ENCODE peak calls at places on chromosome 1, in nine cellular contexts. T is GM03348; K is NCI-H1436; O is activated naive CD4-positive, alpha-beta T cell treated with anti-CD3 and anti-CD28 coated beads, Interleukin-2, amount 50 U/mL, for 16 hours; V is GM23338; W is A172; Q is AG10803; J is mucosa of descending colon; F is cardiac muscle cell. M is an unnamed sample.
A peak's percentile ranks its signal among the peaks of the same experiment; 100 is the strongest.

GRCh38 chr1:221310180-221310579 is 430.9 kb downstream of the HLX start:
- DNase-seq in K (peak; percentile 87), V (no peak), T (no peak), J (no peak), O (no peak), Q (no peak), F (no peak), W (no peak), M (peak; percentile 59)

GRCh38 chr1:5993553-5994510 is 1.6 kb upstream of the NPHP4 start:
- DNase-seq in O (no peak), F (no peak), T (no peak), K (no peak), Q (no peak), J (peak; percentile 63), W (no peak), V (peak; percentile 67), M (no peak)

GRCh38 chr1:85502625-85503083 is 37.7 kb upstream of the DDAH1 start:
- DNase-seq in V (peak; percentile 90), K (no peak), J (no peak), W (peak; percentile 23), F (peak; percentile 89), T (peak; percentile 36), Q (peak; percentile 63), O (no peak), M (no peak)

GRCh38 chr1:10170362-10170665 is 40.1 kb upstream of the KIF1B start:
- DNase-seq in Q (peak; percentile 26), W (no peak), T (no peak), J (no peak), K (no peak), V (no peak), F (no peak), O (no peak), M (no peak)

GRCh38 chr1:154998818-154999650 is 3.6 kb upstream of the ZBTB7B start:
- DNase-seq in W (no peak), V (peak; percentile 94), Q (peak; percentile 71), K (peak; percentile 41), T (peak; percentile 82), J (peak; percentile 78), F (peak; percentile 84), O (peak; percentile 77), M (no peak)

GRCh38 chr1:113899101-113899500 is 5.5 kb downstream of the AP4B1 start:
- DNase-seq in T (peak; percentile 63), Q (peak; percentile 59), V (no peak), W (no peak), O (no peak), K (no peak), J (no peak), F (peak; percentile 14), M (no peak)

GRCh38 chr1:200887772-200888348 is 6.8 kb upstream of the INAVA start:
- DNase-seq in W (no peak), F (no peak), O (no peak), J (no peak), Q (no peak), K (no peak), T (no peak), V (peak; percentile 21), M (no peak)

GRCh38 chr1:26949266-26949925 is 10.9 kb downstream of the KDF1 start:
- DNase-seq in J (no peak), W (no peak), O (no peak), F (peak; percentile 38), K (no peak), Q (no peak), T (no peak), V (no peak), M (no peak)

GRCh38 chr1:899636-900317 is 23.9 kb upstream of the SAMD11 start:
- DNase-seq in T (no peak), V (no peak), W (no peak), K (no peak), O (peak; percentile 4), J (no peak), Q (no peak), F (no peak), M (no peak)

GRCh38 chr1:106846656-106847055 is 209.8 kb upstream of the PRMT6 start:
- DNase-seq in T (no peak), K (no peak), O (no peak), J (no peak), V (no peak), F (no peak), Q (no peak), W (no peak), M (no peak)

GRCh38 chr1:1170215-1170890 is 3.3 kb upstream of the TTLL10 start:
- DNase-seq in O (no peak), T (no peak), J (peak; percentile 66), K (no peak), V (no peak), F (no peak), Q (no peak), W (no peak), M (no peak)

GRCh38 chr1:8020032-8020431 is 6.1 kb downstream of the ERRFI1 start:
- DNase-seq in O (no peak), W (peak; percentile 74), F (peak; percentile 61), K (no peak), Q (peak; percentile 38), T (peak; percentile 29), J (no peak), V (no peak), M (no peak)